ENCODE peak calls at places on chromosomes 2 and 18, in seven cellular contexts. One of them, this sample, is unnamed.

GRCh38 chr18:3664563-3665178 is 214.7 kb downstream of the TGIF1 start:
- DNase-seq in activated T-cell treated with anti-CD3 and anti-CD28 coated beads for 24 hours: no peak
- DNase-seq in PC-3: no peak
- DNase-seq in HuH-7.5: no peak
- DNase-seq in GM19239: no peak
- DNase-seq in substantia nigra: no peak
- DNase-seq in NCI-H2081: no peak
- DNase-seq in this sample: no peak

GRCh38 chr2:138814123-138814883 is 34.1 kb upstream of the NXPH2 start:
- DNase-seq in activated T-cell treated with anti-CD3 and anti-CD28 coated beads for 24 hours: no peak
- DNase-seq in PC-3: peak; percentile 42
- DNase-seq in HuH-7.5: no peak
- DNase-seq in GM19239: no peak
- DNase-seq in substantia nigra: no peak
- DNase-seq in NCI-H2081: peak; percentile 76
- DNase-seq in this sample: no peak

GRCh38 chr18:12911025-12911927 is 27.2 kb upstream of the PTPN2 start:
- DNase-seq in activated T-cell treated with anti-CD3 and anti-CD28 coated beads for 24 hours: peak; percentile 37
- DNase-seq in PC-3: no peak
- DNase-seq in HuH-7.5: peak; percentile 83
- DNase-seq in GM19239: peak; percentile 32
- DNase-seq in substantia nigra: no peak
- DNase-seq in NCI-H2081: no peak
- DNase-seq in this sample: no peak

GRCh38 chr2:28437142-28437835 is 44.6 kb downstream of the FOSL2 start:
- DNase-seq in activated T-cell treated with anti-CD3 and anti-CD28 coated beads for 24 hours: no peak
- DNase-seq in PC-3: no peak
- DNase-seq in HuH-7.5: no peak
- DNase-seq in GM19239: no peak
- DNase-seq in substantia nigra: no peak
- DNase-seq in NCI-H2081: no peak
- DNase-seq in this sample: no peak

GRCh38 chr18:74892066-74892627 is 294.5 kb downstream of the ZNF407 start:
- DNase-seq in activated T-cell treated with anti-CD3 and anti-CD28 coated beads for 24 hours: no peak
- DNase-seq in PC-3: no peak
- DNase-seq in HuH-7.5: no peak
- DNase-seq in GM19239: no peak
- DNase-seq in substantia nigra: no peak
- DNase-seq in NCI-H2081: peak; percentile 73
- DNase-seq in this sample: no peak

GRCh38 chr2:37672104-37672869 is 845 bp upstream of the CDC42EP3 start:
- DNase-seq in activated T-cell treated with anti-CD3 and anti-CD28 coated beads for 24 hours: peak; percentile 49
- DNase-seq in PC-3: peak; percentile 81
- DNase-seq in HuH-7.5: peak; percentile 71
- DNase-seq in GM19239: peak; percentile 94
- DNase-seq in substantia nigra: peak; percentile 42
- DNase-seq in NCI-H2081: peak; percentile 90
- DNase-seq in this sample: peak; percentile 64

GRCh38 chr2:167264380-167264779 is 376.1 kb downstream of the XIRP2 start:
- DNase-seq in activated T-cell treated with anti-CD3 and anti-CD28 coated beads for 24 hours: no peak
- DNase-seq in PC-3: peak; percentile 71
- DNase-seq in HuH-7.5: no peak
- DNase-seq in GM19239: no peak
- DNase-seq in substantia nigra: no peak
- DNase-seq in NCI-H2081: peak; percentile 37
- DNase-seq in this sample: no peak

GRCh38 chr2:66748939-66749338 is 314.0 kb downstream of the MEIS1 start:
- DNase-seq in activated T-cell treated with anti-CD3 and anti-CD28 coated beads for 24 hours: no peak
- DNase-seq in PC-3: no peak
- DNase-seq in HuH-7.5: no peak
- DNase-seq in GM19239: no peak
- DNase-seq in substantia nigra: no peak
- DNase-seq in NCI-H2081: no peak
- DNase-seq in this sample: no peak

GRCh38 chr2:240355001-240355891 is 80.2 kb upstream of the GPC1 start:
- DNase-seq in activated T-cell treated with anti-CD3 and anti-CD28 coated beads for 24 hours: no peak
- DNase-seq in PC-3: peak; percentile 22
- DNase-seq in HuH-7.5: no peak
- DNase-seq in GM19239: no peak
- DNase-seq in substantia nigra: no peak
- DNase-seq in NCI-H2081: no peak
- DNase-seq in this sample: no peak

GRCh38 chr2:65522922-65523321 is 90.5 kb upstream of the SPRED2 start:
- DNase-seq in activated T-cell treated with anti-CD3 and anti-CD28 coated beads for 24 hours: no peak
- DNase-seq in PC-3: no peak
- DNase-seq in HuH-7.5: no peak
- DNase-seq in GM19239: no peak
- DNase-seq in substantia nigra: no peak
- DNase-seq in NCI-H2081: no peak
- DNase-seq in this sample: no peak

GRCh38 chr2:187826023-187826422 is 271.8 kb upstream of the TFPI start:
- DNase-seq in activated T-cell treated with anti-CD3 and anti-CD28 coated beads for 24 hours: no peak
- DNase-seq in PC-3: peak; percentile 15
- DNase-seq in HuH-7.5: no peak
- DNase-seq in GM19239: no peak
- DNase-seq in substantia nigra: no peak
- DNase-seq in NCI-H2081: peak; percentile 7
- DNase-seq in this sample: no peak

This sample was measured in frontal cortex.